ENCODE peak calls at places on chromosomes 4 and X, in five cellular contexts. One of them, this sample, is unnamed.
A peak's percentile ranks its signal among the peaks of the same experiment; 100 is the strongest.

GRCh38 chr4:138758876-138759275 is 256.7 kb upstream of the NOCT start:
- DNase-seq in H9: no peak
- DNase-seq in trophoblast cell: no peak
- DNase-seq in mesendoderm: no peak
- DNase-seq in IMR-90: no peak
- DNase-seq in this sample: no peak

GRCh38 chr4:76956961-76957738 is 7.6 kb downstream of the SEPTIN11 start:
- DNase-seq in mesendoderm: no peak
- DNase-seq in IMR-90: no peak
- DNase-seq in trophoblast cell: no peak
- DNase-seq in H9: no peak
- DNase-seq in this sample: peak; percentile 64

GRCh38 chr4:89519771-89520170 is 212.2 kb upstream of the GPRIN3 start:
- DNase-seq in trophoblast cell: no peak
- DNase-seq in H9: no peak
- DNase-seq in mesendoderm: no peak
- DNase-seq in IMR-90: no peak
- DNase-seq in this sample: no peak

GRCh38 chrX:37380920-37381319 is 31.8 kb downstream of the PRRG1 start:
- DNase-seq in trophoblast cell: no peak
- DNase-seq in H9: no peak
- DNase-seq in mesendoderm: no peak
- DNase-seq in IMR-90: peak; percentile 82
- DNase-seq in this sample: peak; percentile 66

GRCh38 chrX:132594129-132594528 is 105.3 kb upstream of the MBNL3 start:
- DNase-seq in mesendoderm: no peak
- DNase-seq in H9: no peak
- DNase-seq in trophoblast cell: no peak
- DNase-seq in IMR-90: no peak
- DNase-seq in this sample: no peak

GRCh38 chr4:94831607-94832006 is 73.9 kb downstream of the BMPR1B start:
- DNase-seq in mesendoderm: peak; percentile 35
- DNase-seq in trophoblast cell: no peak
- DNase-seq in H9: no peak
- DNase-seq in IMR-90: no peak
- DNase-seq in this sample: no peak

GRCh38 chr4:151202381-151202780 is 74.6 kb upstream of the PRSS48 start:
- DNase-seq in IMR-90: no peak
- DNase-seq in trophoblast cell: peak; percentile 57
- DNase-seq in mesendoderm: no peak
- DNase-seq in H9: no peak
- DNase-seq in this sample: no peak

GRCh38 chrX:25198253-25198652 is 182.5 kb upstream of the ARX start:
- DNase-seq in H9: no peak
- DNase-seq in IMR-90: no peak
- DNase-seq in mesendoderm: no peak
- DNase-seq in trophoblast cell: no peak
- DNase-seq in this sample: no peak

GRCh38 chr4:119237201-119237600 is 24.7 kb downstream of the USP53 start:
- DNase-seq in H9: no peak
- DNase-seq in IMR-90: no peak
- DNase-seq in mesendoderm: no peak
- DNase-seq in trophoblast cell: no peak
- DNase-seq in this sample: no peak

GRCh38 chr4:16120720-16121119 is 36.9 kb upstream of the PROM1 start:
- DNase-seq in H9: peak; percentile 34
- DNase-seq in IMR-90: peak; percentile 1
- DNase-seq in mesendoderm: peak; percentile 40
- DNase-seq in trophoblast cell: no peak
- DNase-seq in this sample: no peak

GRCh38 chr4:98446499-98447375 is 185.6 kb downstream of the RAP1GDS1 start:
- DNase-seq in H9: no peak
- DNase-seq in trophoblast cell: no peak
- DNase-seq in IMR-90: peak; percentile 31
- DNase-seq in mesendoderm: no peak
- DNase-seq in this sample: peak; percentile 64

GRCh38 chr4:105189855-105190650 is 43.4 kb downstream of the TET2 start:
- DNase-seq in IMR-90: no peak
- DNase-seq in H9: no peak
- DNase-seq in trophoblast cell: no peak
- DNase-seq in mesendoderm: no peak
- DNase-seq in this sample: no peak

GRCh38 chrX:31706456-31706855 is 634.6 kb upstream of the FTHL17 start:
- DNase-seq in mesendoderm: no peak
- DNase-seq in IMR-90: no peak
- DNase-seq in trophoblast cell: peak; percentile 0
- DNase-seq in H9: no peak
- DNase-seq in this sample: no peak

GRCh38 chr4:71200944-71201533 is 137.8 kb upstream of the SLC4A4 start:
- DNase-seq in mesendoderm: peak; percentile 13
- DNase-seq in trophoblast cell: no peak
- DNase-seq in IMR-90: no peak
- DNase-seq in H9: no peak
- DNase-seq in this sample: no peak

GRCh38 chr4:113368056-113368455 is 318.6 kb downstream of the ANK2 start:
- DNase-seq in trophoblast cell: no peak
- DNase-seq in IMR-90: peak; percentile 97
- DNase-seq in H9: no peak
- DNase-seq in mesendoderm: no peak
- DNase-seq in this sample: peak; percentile 28

GRCh38 chr4:177242651-177243296 is 66.9 kb upstream of the NEIL3 start:
- DNase-seq in mesendoderm: no peak
- DNase-seq in H9: no peak
- DNase-seq in IMR-90: peak; percentile 48
- DNase-seq in trophoblast cell: no peak
- DNase-seq in this sample: no peak

GRCh38 chrX:110228453-110228852 is 89.4 kb downstream of the AMMECR1 start:
- DNase-seq in mesendoderm: no peak
- DNase-seq in IMR-90: no peak
- DNase-seq in trophoblast cell: no peak
- DNase-seq in H9: no peak
- DNase-seq in this sample: no peak

GRCh38 chr4:155667538-155668511 is 1.2 kb downstream of the GUCY1A1 start:
- DNase-seq in trophoblast cell: no peak
- DNase-seq in H9: peak; percentile 46
- DNase-seq in mesendoderm: peak; percentile 23
- DNase-seq in IMR-90: peak; percentile 27
- DNase-seq in this sample: peak; percentile 59

GRCh38 chrX:110284159-110284558 is 33.7 kb downstream of the AMMECR1 start:
- DNase-seq in IMR-90: peak; percentile 88
- DNase-seq in H9: no peak
- DNase-seq in mesendoderm: peak; percentile 56
- DNase-seq in trophoblast cell: peak; percentile 33
- DNase-seq in this sample: peak; percentile 89

GRCh38 chr4:156889616-156890594 is 81.7 kb downstream of the PDGFC start:
- DNase-seq in IMR-90: peak; percentile 83
- DNase-seq in trophoblast cell: peak; percentile 4
- DNase-seq in H9: no peak
- DNase-seq in mesendoderm: no peak
- DNase-seq in this sample: peak; percentile 24

GRCh38 chrX:44915361-44915868 is 42.4 kb downstream of the KDM6A start:
- DNase-seq in IMR-90: peak; percentile 20
- DNase-seq in mesendoderm: peak; percentile 6
- DNase-seq in H9: no peak
- DNase-seq in trophoblast cell: no peak
- DNase-seq in this sample: peak; percentile 20

GRCh38 chr4:1726146-1726934 is 5.0 kb downstream of the TACC3 start:
- DNase-seq in IMR-90: peak; percentile 78
- DNase-seq in trophoblast cell: peak; percentile 84
- DNase-seq in mesendoderm: peak; percentile 91
- DNase-seq in H9: peak; percentile 94
- DNase-seq in this sample: peak; percentile 87

GRCh38 chr4:62952366-62952765 is 1456.9 kb downstream of the TECRL start:
- DNase-seq in H9: no peak
- DNase-seq in IMR-90: no peak
- DNase-seq in mesendoderm: no peak
- DNase-seq in trophoblast cell: no peak
- DNase-seq in this sample: no peak
- H2BK120ac ChIP-seq in H9: no peak overlapping the region
- H2BK120ac ChIP-seq in IMR-90: no peak overlapping the region
- H2BK120ac ChIP-seq in mesendoderm: no peak overlapping the region
- H2BK120ac ChIP-seq in trophoblast cell: no peak overlapping the region
- H2BK120ac ChIP-seq in this sample: no peak overlapping the region

GRCh38 chr4:3444351-3445110 is 2.8 kb downstream of the HGFAC start:
- DNase-seq in H9: no peak
- DNase-seq in mesendoderm: no peak
- DNase-seq in trophoblast cell: no peak
- DNase-seq in IMR-90: no peak
- DNase-seq in this sample: no peak
- H3K18ac ChIP-seq in H9: no peak overlapping the region
- H3K18ac ChIP-seq in mesendoderm: no peak overlapping the region
- H3K18ac ChIP-seq in trophoblast cell: no peak overlapping the region
- H3K18ac ChIP-seq in IMR-90: no peak overlapping the region
- H3K18ac ChIP-seq in this sample: no peak overlapping the region

DNA sequence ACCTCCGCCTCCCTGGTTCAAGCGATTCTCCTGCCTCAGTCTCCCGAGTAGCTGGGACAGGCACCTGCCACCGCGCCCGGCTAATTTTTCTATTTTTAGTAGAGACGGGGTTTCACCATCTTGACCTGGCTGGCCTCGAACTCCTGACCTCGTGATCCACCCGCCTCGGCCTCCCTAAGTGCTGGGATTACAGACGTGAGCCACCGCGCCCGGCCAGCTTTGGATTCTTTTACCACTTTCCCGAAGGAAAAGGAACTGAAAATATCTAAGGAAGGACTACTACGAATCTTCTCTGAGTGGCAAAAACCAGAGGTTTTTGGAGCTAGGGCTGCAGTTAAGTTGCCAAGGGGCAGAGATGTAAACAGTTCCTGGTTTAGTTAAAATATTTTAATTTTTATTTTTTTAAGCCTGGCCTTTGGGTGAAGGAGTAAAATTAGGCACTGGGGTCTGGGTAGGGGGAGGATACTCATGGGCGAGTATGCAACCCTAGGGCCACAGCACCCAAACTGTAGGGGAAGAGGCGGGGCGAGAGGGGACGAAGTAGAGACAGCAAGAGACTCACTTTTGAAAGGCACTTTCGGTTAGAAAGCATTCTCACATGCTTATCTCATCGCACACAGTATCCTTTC is 525 bp upstream of the CISD2 start:
- DNase-seq in mesendoderm: no peak
- DNase-seq in trophoblast cell: peak; percentile 1
- DNase-seq in H9: no peak
- DNase-seq in IMR-90: no peak
- DNase-seq in this sample: no peak
- H3K4ac ChIP-seq in mesendoderm: peak overlapping the region; percentile 37
- H3K4ac ChIP-seq in trophoblast cell: peak overlapping the region; percentile 55
- H3K4ac ChIP-seq in H9: no peak overlapping the region
- H3K4ac ChIP-seq in IMR-90: peak overlapping the region; percentile 37
- H3K4ac ChIP-seq in this sample: peak overlapping the region; percentile 88

GRCh38 chr4:6448476-6449170 is 23.8 kb downstream of the PPP2R2C start:
- DNase-seq in trophoblast cell: no peak
- DNase-seq in mesendoderm: no peak
- DNase-seq in IMR-90: no peak
- DNase-seq in H9: no peak
- DNase-seq in this sample: no peak

GRCh38 chr4:6446538-6447451 is 25.6 kb downstream of the PPP2R2C start:
- DNase-seq in mesendoderm: no peak
- DNase-seq in H9: no peak
- DNase-seq in IMR-90: no peak
- DNase-seq in trophoblast cell: no peak
- DNase-seq in this sample: no peak

GRCh38 chr4:6449335-6449734 is 23.1 kb downstream of the PPP2R2C start:
- DNase-seq in IMR-90: no peak
- DNase-seq in H9: no peak
- DNase-seq in trophoblast cell: no peak
- DNase-seq in mesendoderm: no peak
- DNase-seq in this sample: no peak

GRCh38 chr4:6446130-6446482 is 26.3 kb downstream of the PPP2R2C start:
- DNase-seq in IMR-90: no peak
- DNase-seq in H9: no peak
- DNase-seq in trophoblast cell: no peak
- DNase-seq in mesendoderm: no peak
- DNase-seq in this sample: no peak

DNA sequence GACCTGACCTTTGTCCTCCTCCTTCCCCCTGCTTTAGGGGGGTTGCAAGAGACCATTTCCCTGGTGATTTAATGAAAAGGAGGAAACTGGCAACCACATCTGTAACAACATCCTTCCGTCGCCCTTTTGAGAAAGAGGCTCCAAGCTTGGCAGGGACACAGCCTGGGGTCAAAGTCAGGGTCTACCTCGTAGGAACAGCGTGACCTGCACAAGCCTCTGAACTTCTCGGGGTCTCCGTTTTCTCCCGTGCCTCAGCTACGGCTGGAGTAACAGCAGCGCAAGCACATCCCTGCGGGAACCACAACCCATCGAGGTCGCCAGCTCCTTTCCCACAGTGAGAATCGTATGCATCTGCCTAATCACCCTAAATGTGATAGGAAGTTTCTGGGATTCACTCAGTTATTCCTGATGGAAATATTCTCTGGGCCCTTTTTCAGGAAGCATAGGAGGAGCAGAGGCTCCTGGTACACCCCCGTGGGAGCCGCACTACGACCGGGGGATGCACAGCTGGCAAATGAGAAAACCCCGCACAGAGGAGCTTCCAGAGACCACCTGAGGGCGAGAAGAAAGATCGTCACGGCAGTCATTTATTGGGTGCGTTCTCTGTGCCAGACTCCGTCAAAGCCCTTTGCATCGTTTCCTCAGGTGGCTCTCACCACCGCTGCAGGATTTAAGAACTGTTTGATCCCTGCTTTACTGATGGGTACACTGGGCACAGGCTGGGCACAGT is 24.7 kb downstream of the PPP2R2C start:
- DNase-seq in mesendoderm: no peak
- DNase-seq in trophoblast cell: no peak
- DNase-seq in H9: no peak
- DNase-seq in IMR-90: no peak
- DNase-seq in this sample: no peak
- H2BK120ac ChIP-seq in mesendoderm: no peak overlapping the region
- H2BK120ac ChIP-seq in trophoblast cell: no peak overlapping the region
- H2BK120ac ChIP-seq in H9: no peak overlapping the region
- H2BK120ac ChIP-seq in IMR-90: no peak overlapping the region
- H2BK120ac ChIP-seq in this sample: no peak overlapping the region

DNA sequence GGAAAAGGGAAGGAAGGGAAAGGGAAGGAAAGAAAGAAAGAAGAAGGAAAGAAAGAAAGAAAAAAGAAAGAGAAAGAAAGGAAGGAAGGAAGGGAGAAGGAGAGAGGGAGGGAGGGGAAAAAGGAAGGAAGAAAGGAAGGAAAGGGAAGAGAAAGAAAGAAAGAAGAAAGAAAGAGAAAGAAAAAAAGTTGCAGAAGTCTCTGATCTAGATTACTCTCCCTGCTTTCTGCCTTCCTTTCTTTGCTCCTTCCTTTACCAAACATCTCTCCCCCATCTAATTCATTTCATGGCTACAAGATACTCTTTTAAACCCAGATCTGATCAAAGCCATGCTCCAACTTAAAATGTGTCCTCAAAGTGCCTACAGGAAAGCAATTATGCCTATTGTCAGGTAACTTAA is 148.6 kb downstream of the KIT start:
- DNase-seq in IMR-90: no peak
- DNase-seq in mesendoderm: no peak
- DNase-seq in trophoblast cell: no peak
- DNase-seq in H9: no peak
- DNase-seq in this sample: no peak
- H3K18ac ChIP-seq in IMR-90: no peak overlapping the region
- H3K18ac ChIP-seq in mesendoderm: no peak overlapping the region
- H3K18ac ChIP-seq in trophoblast cell: no peak overlapping the region
- H3K18ac ChIP-seq in H9: no peak overlapping the region
- H3K18ac ChIP-seq in this sample: no peak overlapping the region